ENCODE peak calls at places on chromosome 22, in four cellular contexts. J is DND-41, N is PC-3, A is fibroblast of lung. T is an unnamed sample.

GRCh38 chr22:23393721-23394320 is 186.3 kb downstream of the IGLL1 start:
- DNase-seq in J (no peak), N (no peak), A (no peak), T (no peak)

GRCh38 chr22:22789922-22790845 is 97.4 kb upstream of the IGLL5 start:
- DNase-seq in J (no peak), N (no peak), A (no peak), T (no peak)

GRCh38 chr22:45534339-45535192 is 31.9 kb downstream of the FBLN1 start:
- DNase-seq in J (no peak), N (no peak), A (peak; percentile 60), T (peak; percentile 72)

GRCh38 chr22:20247010-20247505 is 21.1 kb downstream of the RTN4R start:
- DNase-seq in J (no peak), N (no peak), A (peak; percentile 56), T (no peak)

GRCh38 chr22:25777870-25778269 is 35.9 kb downstream of the MYO18B start:
- DNase-seq in J (peak; percentile 30), N (peak; percentile 54), A (peak; percentile 36), T (peak; percentile 55)

GRCh38 chr22:28600546-28601143 is 79.0 kb downstream of the TTC28 start:
- DNase-seq in J (peak; percentile 21), N (peak; percentile 70), A (peak; percentile 43), T (peak; percentile 73)

GRCh38 chr22:20396639-20397038 is 2.7 kb downstream of the ZNF74 start:
- DNase-seq in J (no peak), N (no peak), A (no peak), T (no peak)

GRCh38 chr22:33303109-33303508 is 244.9 kb upstream of the SYN3 start:
- DNase-seq in J (no peak), N (no peak), A (no peak), T (no peak)

GRCh38 chr22:45581549-45582080 is 78.9 kb downstream of the FBLN1 start:
- DNase-seq in J (no peak), N (no peak), A (no peak), T (no peak)

GRCh38 chr22:44020981-44021380 is 3.1 kb upstream of the PARVB start:
- DNase-seq in J (no peak), N (no peak), A (peak; percentile 72), T (no peak)

GRCh38 chr22:35394011-35394312 is 6.0 kb upstream of the MCM5 start:
- DNase-seq in J (no peak), N (no peak), A (no peak), T (no peak)

GRCh38 chr22:48410536-48410935 is 1417.1 kb downstream of the BRD1 start:
- DNase-seq in J (no peak), N (no peak), A (no peak), T (no peak)

GRCh38 chr22:38176170-38176741 is 5.4 kb downstream of the PLA2G6 start:
- DNase-seq in J (no peak), N (no peak), A (peak; percentile 88), T (peak; percentile 62)

GRCh38 chr22:46622081-46622521 is 1.9 kb downstream of the GRAMD4 start:
- DNase-seq in J (no peak), N (no peak), A (no peak), T (no peak)

GRCh38 chr22:44325718-44326548 is 13.2 kb upstream of the SHISAL1 start:
- DNase-seq in J (no peak), N (peak; percentile 28), A (peak; percentile 56), T (no peak)

GRCh38 chr22:19739911-19740449 is 16.6 kb downstream of the GP1BB start:
- DNase-seq in J (no peak), N (no peak), A (no peak), T (no peak)

GRCh38 chr22:27554106-27554814 is 247.3 kb downstream of the MN1 start:
- DNase-seq in J (no peak), N (peak; percentile 10), A (peak; percentile 66), T (peak; percentile 67)

GRCh38 chr22:23777776-23778575 is 5.3 kb downstream of the MMP11 start:
- DNase-seq in J (no peak), N (no peak), A (no peak), T (no peak)

GRCh38 chr22:37045958-37046357 is 5.6 kb upstream of the KCTD17 start:
- DNase-seq in J (no peak), N (peak; percentile 18), A (peak; percentile 53), T (peak; percentile 47)

GRCh38 chr22:36232715-36233401 is 6.5 kb downstream of the APOL2 start:
- DNase-seq in J (no peak), N (no peak), A (no peak), T (no peak)

GRCh38 chr22:20552450-20552894 is 45.1 kb downstream of the MED15 start:
- DNase-seq in J (no peak), N (no peak), A (no peak), T (peak; percentile 51)

GRCh38 chr22:45242778-45243191 is 2.1 kb upstream of the KIAA0930 start:
- DNase-seq in J (no peak), N (peak; percentile 84), A (no peak), T (no peak)

GRCh38 chr22:35334010-35334409 is 34.3 kb downstream of the TOM1 start:
- DNase-seq in J (peak; percentile 46), N (no peak), A (no peak), T (no peak)

GRCh38 chr22:22556995-22557925 is 1.8 kb downstream of the PRAME start:
- DNase-seq in J (no peak), N (no peak), A (no peak), T (no peak)

GRCh38 chr22:20429254-20430100 is 8.1 kb downstream of the SCARF2 start:
- DNase-seq in J (peak; percentile 79), N (no peak), A (no peak), T (peak; percentile 19)

GRCh38 chr22:26606611-26607010 is 11.2 kb downstream of the CRYBB1 start:
- DNase-seq in J (no peak), N (peak; percentile 9), A (peak; percentile 86), T (no peak)

GRCh38 chr22:28604961-28605360 is 74.7 kb downstream of the TTC28 start:
- DNase-seq in J (no peak), N (no peak), A (peak; percentile 11), T (no peak)

GRCh38 chr22:28397324-28397723 is 282.3 kb downstream of the TTC28 start:
- DNase-seq in J (no peak), N (no peak), A (no peak), T (no peak)

GRCh38 chr22:47107431-47107830 is 345.0 kb downstream of the TBC1D22A start:
- DNase-seq in J (no peak), N (peak; percentile 82), A (peak; percentile 85), T (no peak)

GRCh38 chr22:32562396-32562795 is 87.8 kb downstream of the FBXO7 start:
- DNase-seq in J (no peak), N (no peak), A (no peak), T (no peak)

GRCh38 chr22:19973551-19974183 is 32.0 kb upstream of the TXNRD2 start:
- DNase-seq in J (no peak), N (no peak), A (no peak), T (no peak)

GRCh38 chr22:20055654-20056053 is 24.4 kb upstream of the DGCR8 start:
- DNase-seq in J (no peak), N (no peak), A (no peak), T (no peak)

GRCh38 chr22:36762687-36763260 is 13.1 kb downstream of the IFT27 start:
- DNase-seq in J (no peak), N (no peak), A (peak; percentile 7), T (peak; percentile 59)

GRCh38 chr22:26323013-26323412 is 106.0 kb upstream of the ASPHD2 start:
- DNase-seq in J (no peak), N (no peak), A (no peak), T (no peak)

GRCh38 chr22:46376908-46377565 is 41.5 kb downstream of the TRMU start:
- DNase-seq in J (no peak), N (no peak), A (no peak), T (no peak)

GRCh38 chr22:21026783-21027692 is 5.3 kb downstream of the SLC7A4 start:
- DNase-seq in J (no peak), N (no peak), A (peak; percentile 80), T (no peak)

GRCh38 chr22:24466831-24467249 is 28.3 kb upstream of the UPB1 start:
- DNase-seq in J (no peak), N (peak; percentile 3), A (peak; percentile 77), T (no peak)

GRCh38 chr22:44914026-44914721 is 95.6 kb downstream of the PHF21B start:
- DNase-seq in J (no peak), N (no peak), A (no peak), T (no peak)

GRCh38 chr22:27880778-27881394 is 38.2 kb downstream of the PITPNB start:
- DNase-seq in J (peak; percentile 28), N (peak; percentile 72), A (peak; percentile 71), T (peak; percentile 79)

GRCh38 chr22:48579915-48580279 is 1247.8 kb downstream of the BRD1 start:
- DNase-seq in J (no peak), N (no peak), A (no peak), T (no peak)

GRCh38 chr22:17780741-17781318 is 6.6 kb upstream of the BID start:
- DNase-seq in J (no peak), N (no peak), A (no peak), T (no peak)

GRCh38 chr22:17778412-17778976 is 4.2 kb upstream of the BID start:
- DNase-seq in J (no peak), N (no peak), A (no peak), T (no peak)

GRCh38 chr22:17779286-17780115 is 5.2 kb upstream of the BID start:
- DNase-seq in J (no peak), N (no peak), A (no peak), T (no peak)

GRCh38 chr22:17781319-17782031 is 7.2 kb upstream of the BID start:
- DNase-seq in J (peak; percentile 92), N (peak; percentile 25), A (peak; percentile 85), T (peak; percentile 71)

GRCh38 chr22:17780116-17780740 is 6.0 kb upstream of the BID start:
- DNase-seq in J (peak; percentile 83), N (no peak), A (no peak), T (no peak)
- H2AFZ ChIP-seq in J (no peak overlapping the region), N (no peak overlapping the region), A (no peak overlapping the region), T (no peak overlapping the region)

GRCh38 chr22:42310301-42310981 is 40.0 kb upstream of the TCF20 start:
- DNase-seq in J (no peak), N (no peak), A (no peak), T (no peak)
- H3K27me3 ChIP-seq in J (no peaks in the 10 kb centered on the region), N (no peaks in the 10 kb centered on the region), A (peaks cover 4% of the 10 kb centered on the region), T (no peaks in the 10 kb centered on the region)

DNA sequence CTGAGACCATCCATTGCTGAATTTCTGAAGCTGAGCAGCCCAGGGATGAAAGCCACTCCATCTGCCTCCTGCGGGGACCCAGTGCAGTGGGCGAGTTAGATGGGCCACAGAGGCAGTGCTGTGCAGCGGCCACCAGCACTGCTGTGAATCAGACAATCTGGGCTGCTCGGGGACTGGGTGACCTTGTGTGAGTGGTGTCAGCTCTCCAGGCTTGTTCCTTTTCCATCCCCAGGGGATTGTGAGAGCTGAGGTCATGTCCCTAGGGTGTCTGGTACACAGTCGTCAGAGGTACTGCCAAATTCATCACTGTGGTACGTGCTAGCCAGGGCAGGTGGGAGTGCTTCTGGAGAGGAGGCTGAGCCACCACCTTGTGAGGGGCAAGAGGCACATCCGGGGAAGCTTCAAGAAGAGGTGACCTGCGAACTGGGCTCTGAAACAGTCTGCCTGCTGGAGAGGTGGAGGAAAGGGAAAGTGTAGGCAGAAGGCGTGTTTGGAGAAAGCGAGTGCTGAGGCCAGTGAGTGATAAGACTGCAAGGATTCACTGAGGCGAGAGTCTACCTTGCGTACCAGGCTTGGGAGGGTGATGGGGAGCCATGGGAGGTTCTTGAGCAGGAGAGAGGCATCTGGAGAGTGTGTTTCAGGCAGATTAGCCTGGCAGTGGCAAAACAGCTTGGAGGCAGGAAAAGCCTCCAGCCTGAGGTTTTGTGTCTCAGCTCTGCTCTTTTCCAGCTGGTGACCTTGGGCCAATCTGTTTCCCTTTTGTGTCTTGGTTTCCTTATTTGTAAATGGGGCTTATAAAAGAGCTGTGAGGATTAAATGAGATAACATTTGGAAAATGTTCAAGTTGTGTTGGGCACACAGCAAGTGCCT is 22.7 kb downstream of the CACNA1I start:
- DNase-seq in J (no peak), N (no peak), A (no peak), T (no peak)
- H2AFZ ChIP-seq in J (no peak overlapping the region), N (peak overlapping the region; percentile 37), A (no peak overlapping the region), T (no peak overlapping the region)

GRCh38 chr22:50313600-50313999 is 6.2 kb upstream of the PLXNB2 start:
- DNase-seq in J (no peak), N (no peak), A (no peak), T (peak; percentile 3)
- H3K27me3 ChIP-seq in J (peaks cover 12% of the 10 kb centered on the region), N (no peaks in the 10 kb centered on the region), A (no peaks in the 10 kb centered on the region), T (no peaks in the 10 kb centered on the region)

T was measured in hepatocyte.